ENCODE peak calls at places on chromosomes 11 and 22, in six cellular contexts. I is transverse colon, A is left ventricle myocardium inferior, E is heart right ventricle, O is thoracic aorta, K is lower lobe of right lung. R is an unnamed sample.

GRCh38 chr22:46428171-46428570 is 92.7 kb downstream of the TRMU start:
- DNase-seq in O (no peak), A (no peak), K (no peak), I (no peak), E (no peak), R (no peak)

GRCh38 chr22:49934144-49934890 is 15.9 kb downstream of the CRELD2 start:
- DNase-seq in I (peak; percentile 75), E (peak; percentile 69), K (peak; percentile 88), O (no peak), A (peak; percentile 76), R (peak; percentile 68)

GRCh38 chr11:72781313-72782080 is 12.3 kb downstream of the STARD10 start:
- DNase-seq in A (peak; percentile 45), O (no peak), I (peak; percentile 64), E (no peak), K (peak; percentile 64), R (peak; percentile 78)

GRCh38 chr22:45754822-45755221 is 83.2 kb downstream of the ATXN10 start:
- DNase-seq in A (no peak), O (no peak), K (no peak), E (no peak), I (no peak), R (no peak)

GRCh38 chr11:73454987-73455386 is 78.8 kb downstream of the RELT start:
- DNase-seq in O (no peak), E (no peak), K (no peak), A (no peak), I (no peak), R (no peak)

GRCh38 chr22:38144025-38144405 is 33.5 kb upstream of the BAIAP2L2 start:
- DNase-seq in A (no peak), E (no peak), K (no peak), I (no peak), O (no peak), R (peak; percentile 33)

GRCh38 chr11:111604392-111605009 is 2.3 kb downstream of the SIK2 start:
- DNase-seq in I (no peak), A (no peak), E (no peak), K (no peak), O (no peak), R (no peak)

GRCh38 chr11:75169101-75169885 is 18.4 kb downstream of the SLCO2B1 start:
- DNase-seq in A (no peak), E (no peak), O (no peak), K (no peak), I (no peak), R (no peak)

GRCh38 chr22:36405221-36405631 is 17.5 kb upstream of the MYH9 start:
- DNase-seq in A (no peak), I (no peak), E (no peak), O (no peak), K (no peak), R (no peak)

GRCh38 chr22:19874307-19875060 is 19.8 kb upstream of the GNB1L start:
- DNase-seq in K (peak; percentile 90), I (no peak), E (no peak), A (peak; percentile 41), O (no peak), R (peak; percentile 59)

GRCh38 chr11:127230392-127230791 is 229.8 kb upstream of the KIRREL3 start:
- DNase-seq in E (no peak), I (no peak), A (no peak), K (no peak), O (no peak), R (no peak)

GRCh38 chr22:28283025-28283654 is 364.1 kb upstream of the PITPNB start:
- DNase-seq in A (no peak), E (peak; percentile 8), K (no peak), O (no peak), I (no peak), R (no peak)

GRCh38 chr11:104036603-104037394 is at the start of gene DDI1:
- DNase-seq in E (no peak), I (no peak), K (peak; percentile 40), A (no peak), O (no peak), R (no peak)

GRCh38 chr22:39924286-39924685 is 23.4 kb downstream of the GRAP2 start:
- DNase-seq in O (no peak), K (no peak), E (no peak), A (no peak), I (no peak), R (no peak)

GRCh38 chr11:1732421-1733008 is 17.9 kb downstream of the IFITM10 start:
- DNase-seq in E (no peak), A (no peak), K (no peak), I (no peak), O (no peak), R (no peak)

GRCh38 chr22:43182118-43182517 is 4.8 kb downstream of the TTLL12 start:
- DNase-seq in K (no peak), O (no peak), A (no peak), I (no peak), E (no peak), R (peak; percentile 31)

GRCh38 chr22:43181321-43182076 is 5.4 kb downstream of the TTLL12 start:
- DNase-seq in O (no peak), K (no peak), A (no peak), E (no peak), I (no peak), R (peak; percentile 24)

GRCh38 chr22:43182726-43183125 is 4.2 kb downstream of the TTLL12 start:
- DNase-seq in A (no peak), I (no peak), E (no peak), K (no peak), O (no peak), R (no peak)

GRCh38 chr22:43185860-43186261 is 1.1 kb downstream of the TTLL12 start:
- DNase-seq in K (no peak), O (no peak), E (peak; percentile 35), A (peak; percentile 67), I (peak; percentile 62), R (peak; percentile 67)

DNA sequence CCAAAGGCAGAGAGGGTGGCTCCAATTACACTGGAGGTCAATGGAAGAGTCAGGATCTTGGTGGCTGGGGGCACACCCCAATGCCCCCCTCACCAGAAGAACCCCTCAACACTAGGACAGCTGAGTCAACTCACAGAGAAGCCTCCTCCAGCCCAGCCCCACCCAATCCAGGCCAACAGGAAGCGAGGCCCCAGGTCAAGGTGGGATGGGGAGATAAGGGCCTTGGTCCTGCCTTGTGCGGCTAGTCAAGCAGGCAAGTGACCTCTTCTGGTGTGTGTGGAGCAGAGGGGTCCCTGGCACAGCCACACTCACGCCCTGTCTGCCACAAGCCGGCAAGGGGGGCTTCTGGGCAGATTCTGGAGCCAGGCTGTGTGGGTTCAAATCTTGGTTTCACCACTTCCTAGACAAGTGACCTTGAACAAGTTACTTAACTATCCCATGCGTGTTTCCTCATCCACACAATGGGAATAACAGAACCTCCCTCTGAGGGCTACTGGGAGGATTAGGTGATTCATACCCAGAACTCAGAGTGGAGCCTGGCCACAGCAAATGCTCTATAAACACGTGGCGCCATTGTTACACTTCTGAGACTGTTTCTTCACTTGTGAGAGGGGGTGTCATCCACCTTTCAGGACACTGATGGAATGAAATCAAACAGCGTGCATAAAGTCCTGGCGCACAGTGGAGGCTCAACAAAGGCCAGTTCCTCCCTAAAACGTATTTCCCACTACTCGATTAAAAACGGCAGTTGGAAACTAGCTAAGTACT is 3.3 kb downstream of the TTLL12 start:
- DNase-seq in K (no peak), E (no peak), I (no peak), A (no peak), O (no peak), R (no peak)
- H3K36me3 ChIP-seq in K (peaks cover 17% of the 10 kb centered on the region), E (no peaks in the 10 kb centered on the region), I (no peaks in the 10 kb centered on the region), A (peaks cover 12% of the 10 kb centered on the region), O (peaks cover 10% of the 10 kb centered on the region), R (peaks cover 3% of the 10 kb centered on the region)

GRCh38 chr11:11940551-11940950 is 67.9 kb downstream of the DKK3 start:
- DNase-seq in K (no peak), O (no peak), A (no peak), I (no peak), E (no peak), R (no peak)
- H3K36me3 ChIP-seq in K (peaks cover 91% of the 10 kb centered on the region), O (peaks cover 21% of the 10 kb centered on the region), A (peaks cover 85% of the 10 kb centered on the region), I (no peaks in the 10 kb centered on the region), E (no peaks in the 10 kb centered on the region), R (peaks cover 5% of the 10 kb centered on the region)

GRCh38 chr22:25051983-25052710 is 99.6 kb downstream of the KIAA1671 start:
- DNase-seq in A (peak; percentile 42), I (peak; percentile 51), E (no peak), K (no peak), O (no peak), R (peak; percentile 55)

GRCh38 chr22:25049770-25050169 is 97.3 kb downstream of the KIAA1671 start:
- DNase-seq in O (no peak), A (no peak), E (no peak), I (no peak), K (no peak), R (no peak)

GRCh38 chr22:25051073-25051472 is 98.6 kb downstream of the KIAA1671 start:
- DNase-seq in I (no peak), E (no peak), K (no peak), O (no peak), A (no peak), R (no peak)

GRCh38 chr22:25048659-25049657 is 96.4 kb downstream of the KIAA1671 start:
- DNase-seq in K (peak; percentile 72), E (peak; percentile 63), O (no peak), A (peak; percentile 66), I (peak; percentile 78), R (peak; percentile 74)

GRCh38 chr22:25050566-25050965 is 98.0 kb downstream of the KIAA1671 start:
- DNase-seq in A (no peak), K (no peak), O (no peak), E (no peak), I (no peak), R (no peak)
- H3K36me3 ChIP-seq in A (peaks cover 17% of the 10 kb centered on the region), K (peaks cover 15% of the 10 kb centered on the region), O (no peaks in the 10 kb centered on the region), E (peaks cover 4% of the 10 kb centered on the region), I (no peaks in the 10 kb centered on the region), R (no peaks in the 10 kb centered on the region)

DNA sequence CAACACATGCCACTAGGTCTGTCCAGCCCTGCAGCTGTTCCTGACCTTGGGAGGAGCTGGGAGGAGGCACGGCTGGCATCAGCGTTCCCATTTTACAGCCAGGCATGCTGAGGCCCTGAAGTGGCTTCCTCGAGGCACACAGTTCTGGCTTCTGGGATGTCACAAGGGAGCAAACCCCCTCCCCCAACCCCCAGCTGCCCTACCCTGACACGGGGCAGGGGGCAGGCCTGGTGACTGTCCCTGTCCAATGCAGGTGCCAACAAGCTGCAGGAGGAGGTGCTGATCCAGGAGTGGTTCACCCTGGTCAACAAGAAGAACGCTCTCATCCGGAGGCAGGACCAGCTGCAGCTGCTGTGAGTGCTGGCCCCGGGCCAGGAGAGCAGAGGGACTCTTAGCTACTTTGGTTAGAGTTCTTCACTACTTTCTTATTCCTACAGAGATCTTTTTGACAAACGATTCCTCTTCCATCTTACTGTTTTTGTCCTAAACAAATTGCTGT is 5.3 kb downstream of the KCNK7 start:
- DNase-seq in A (peak; percentile 62), E (no peak), K (no peak), I (peak; percentile 59), O (no peak), R (no peak)
- H3K36me3 ChIP-seq in A (peaks cover 21% of the 10 kb centered on the region), E (no peaks in the 10 kb centered on the region), K (peaks cover 51% of the 10 kb centered on the region), I (no peaks in the 10 kb centered on the region), O (peaks cover 34% of the 10 kb centered on the region), R (no peaks in the 10 kb centered on the region)